ENCODE peak calls at places on chromosome X, in nine cellular contexts. One of them, this sample, is unnamed.

GRCh38 chrX:152428089-152428488 is 23.0 kb downstream of the GABRA3 start:
- DNase-seq in hepatocyte: no peak
- DNase-seq in psoas muscle: peak
- DNase-seq in LNCaP clone FGC: no peak
- DNase-seq in progenitor cell of endocrine pancreas: no peak
- DNase-seq in bronchial epithelial cell: peak
- DNase-seq in heart left ventricle: no peak
- DNase-seq in AG04449: no peak
- DNase-seq in brain microvascular endothelial cell: peak
- DNase-seq in this sample: no peak

GRCh38 chrX:45007598-45007997 is 134.6 kb downstream of the KDM6A start:
- DNase-seq in hepatocyte: no peak
- DNase-seq in psoas muscle: no peak
- DNase-seq in LNCaP clone FGC: no peak
- DNase-seq in progenitor cell of endocrine pancreas: no peak
- DNase-seq in bronchial epithelial cell: no peak
- DNase-seq in heart left ventricle: no peak
- DNase-seq in AG04449: no peak
- DNase-seq in brain microvascular endothelial cell: no peak
- DNase-seq in this sample: no peak

GRCh38 chrX:69153060-69153730 is 12.1 kb downstream of the PJA1 start:
- DNase-seq in hepatocyte: peak
- DNase-seq in psoas muscle: no peak
- DNase-seq in LNCaP clone FGC: no peak
- DNase-seq in progenitor cell of endocrine pancreas: no peak
- DNase-seq in bronchial epithelial cell: peak
- DNase-seq in heart left ventricle: no peak
- DNase-seq in AG04449: no peak
- DNase-seq in brain microvascular endothelial cell: peak
- DNase-seq in this sample: no peak

GRCh38 chrX:113400193-113400704 is 559.6 kb upstream of the AMOT start:
- DNase-seq in hepatocyte: peak
- DNase-seq in psoas muscle: no peak
- DNase-seq in LNCaP clone FGC: no peak
- DNase-seq in progenitor cell of endocrine pancreas: no peak
- DNase-seq in bronchial epithelial cell: peak
- DNase-seq in heart left ventricle: no peak
- DNase-seq in AG04449: no peak
- DNase-seq in brain microvascular endothelial cell: no peak
- DNase-seq in this sample: no peak

GRCh38 chrX:74179936-74180454 is 124.0 kb upstream of the ZCCHC13 start:
- DNase-seq in hepatocyte: no peak
- DNase-seq in psoas muscle: no peak
- DNase-seq in LNCaP clone FGC: no peak
- DNase-seq in progenitor cell of endocrine pancreas: no peak
- DNase-seq in bronchial epithelial cell: no peak
- DNase-seq in heart left ventricle: no peak
- DNase-seq in AG04449: no peak
- DNase-seq in brain microvascular endothelial cell: no peak
- DNase-seq in this sample: no peak

GRCh38 chrX:109856974-109857373 is 123.9 kb upstream of the ACSL4 start:
- DNase-seq in hepatocyte: peak
- DNase-seq in psoas muscle: no peak
- DNase-seq in LNCaP clone FGC: no peak
- DNase-seq in progenitor cell of endocrine pancreas: no peak
- DNase-seq in bronchial epithelial cell: no peak
- DNase-seq in heart left ventricle: no peak
- DNase-seq in AG04449: no peak
- DNase-seq in brain microvascular endothelial cell: no peak
- DNase-seq in this sample: no peak

GRCh38 chrX:134502686-134503085 is 42.7 kb downstream of the HPRT1 start:
- DNase-seq in hepatocyte: no peak
- DNase-seq in psoas muscle: no peak
- DNase-seq in LNCaP clone FGC: no peak
- DNase-seq in progenitor cell of endocrine pancreas: no peak
- DNase-seq in bronchial epithelial cell: no peak
- DNase-seq in heart left ventricle: no peak
- DNase-seq in AG04449: no peak
- DNase-seq in brain microvascular endothelial cell: no peak
- DNase-seq in this sample: no peak

GRCh38 chrX:123818243-123818642 is 41.6 kb upstream of the XIAP start:
- DNase-seq in hepatocyte: peak
- DNase-seq in psoas muscle: no peak
- DNase-seq in LNCaP clone FGC: no peak
- DNase-seq in progenitor cell of endocrine pancreas: no peak
- DNase-seq in bronchial epithelial cell: peak
- DNase-seq in heart left ventricle: no peak
- DNase-seq in AG04449: peak
- DNase-seq in brain microvascular endothelial cell: peak
- DNase-seq in this sample: no peak

GRCh38 chrX:24515447-24515846 is 50.4 kb downstream of the PDK3 start:
- DNase-seq in hepatocyte: peak
- DNase-seq in psoas muscle: no peak
- DNase-seq in LNCaP clone FGC: no peak
- DNase-seq in progenitor cell of endocrine pancreas: no peak
- DNase-seq in bronchial epithelial cell: no peak
- DNase-seq in heart left ventricle: no peak
- DNase-seq in AG04449: no peak
- DNase-seq in brain microvascular endothelial cell: peak
- DNase-seq in this sample: no peak

GRCh38 chrX:48835524-48836329 is at the start of gene PCSK1N:
- DNase-seq in hepatocyte: peak
- DNase-seq in psoas muscle: no peak
- DNase-seq in LNCaP clone FGC: no peak
- DNase-seq in progenitor cell of endocrine pancreas: no peak
- DNase-seq in bronchial epithelial cell: no peak
- DNase-seq in heart left ventricle: no peak
- DNase-seq in AG04449: no peak
- DNase-seq in brain microvascular endothelial cell: no peak
- DNase-seq in this sample: no peak

GRCh38 chrX:118976599-118977340 is 2.4 kb downstream of the LONRF3 start:
- DNase-seq in hepatocyte: peak
- DNase-seq in psoas muscle: peak
- DNase-seq in LNCaP clone FGC: no peak
- DNase-seq in progenitor cell of endocrine pancreas: no peak
- DNase-seq in bronchial epithelial cell: peak
- DNase-seq in heart left ventricle: peak
- DNase-seq in AG04449: no peak
- DNase-seq in brain microvascular endothelial cell: no peak
- DNase-seq in this sample: no peak

GRCh38 chrX:103554687-103555417 is 30.5 kb upstream of the TCEAL4 start:
- DNase-seq in hepatocyte: peak
- DNase-seq in psoas muscle: no peak
- DNase-seq in LNCaP clone FGC: peak
- DNase-seq in progenitor cell of endocrine pancreas: peak
- DNase-seq in bronchial epithelial cell: peak
- DNase-seq in heart left ventricle: peak
- DNase-seq in AG04449: no peak
- DNase-seq in brain microvascular endothelial cell: peak
- DNase-seq in this sample: no peak

GRCh38 chrX:63889001-63889400 is 104.0 kb upstream of the ARHGEF9 start:
- DNase-seq in hepatocyte: no peak
- DNase-seq in psoas muscle: no peak
- DNase-seq in LNCaP clone FGC: no peak
- DNase-seq in progenitor cell of endocrine pancreas: no peak
- DNase-seq in bronchial epithelial cell: peak
- DNase-seq in heart left ventricle: no peak
- DNase-seq in AG04449: peak
- DNase-seq in brain microvascular endothelial cell: peak
- DNase-seq in this sample: peak

GRCh38 chrX:150361070-150361776 is 1.9 kb upstream of the MAMLD1 start:
- DNase-seq in hepatocyte: peak
- DNase-seq in psoas muscle: peak
- DNase-seq in LNCaP clone FGC: no peak
- DNase-seq in progenitor cell of endocrine pancreas: no peak
- DNase-seq in bronchial epithelial cell: no peak
- DNase-seq in heart left ventricle: no peak
- DNase-seq in AG04449: no peak
- DNase-seq in brain microvascular endothelial cell: no peak
- DNase-seq in this sample: no peak

GRCh38 chrX:39532761-39533160 is 565.0 kb downstream of the BCOR start:
- DNase-seq in hepatocyte: no peak
- DNase-seq in psoas muscle: no peak
- DNase-seq in LNCaP clone FGC: no peak
- DNase-seq in progenitor cell of endocrine pancreas: no peak
- DNase-seq in bronchial epithelial cell: no peak
- DNase-seq in heart left ventricle: no peak
- DNase-seq in AG04449: no peak
- DNase-seq in brain microvascular endothelial cell: no peak
- DNase-seq in this sample: no peak

GRCh38 chrX:4909245-4909830 is 1195.9 kb upstream of the PRKX start:
- DNase-seq in hepatocyte: no peak
- DNase-seq in psoas muscle: no peak
- DNase-seq in LNCaP clone FGC: no peak
- DNase-seq in progenitor cell of endocrine pancreas: no peak
- DNase-seq in bronchial epithelial cell: no peak
- DNase-seq in heart left ventricle: no peak
- DNase-seq in AG04449: no peak
- DNase-seq in brain microvascular endothelial cell: no peak
- DNase-seq in this sample: no peak

GRCh38 chrX:132226169-132226568 is 6.9 kb upstream of the RAP2C start:
- DNase-seq in hepatocyte: no peak
- DNase-seq in psoas muscle: no peak
- DNase-seq in LNCaP clone FGC: no peak
- DNase-seq in progenitor cell of endocrine pancreas: no peak
- DNase-seq in bronchial epithelial cell: no peak
- DNase-seq in heart left ventricle: no peak
- DNase-seq in AG04449: no peak
- DNase-seq in brain microvascular endothelial cell: no peak
- DNase-seq in this sample: no peak

GRCh38 chrX:132231587-132231986 is 12.3 kb upstream of the RAP2C start:
- DNase-seq in hepatocyte: no peak
- DNase-seq in psoas muscle: no peak
- DNase-seq in LNCaP clone FGC: no peak
- DNase-seq in progenitor cell of endocrine pancreas: no peak
- DNase-seq in bronchial epithelial cell: no peak
- DNase-seq in heart left ventricle: no peak
- DNase-seq in AG04449: no peak
- DNase-seq in brain microvascular endothelial cell: no peak
- DNase-seq in this sample: no peak

GRCh38 chrX:132227383-132228112 is 8.3 kb upstream of the RAP2C start:
- DNase-seq in hepatocyte: no peak
- DNase-seq in psoas muscle: peak
- DNase-seq in LNCaP clone FGC: no peak
- DNase-seq in progenitor cell of endocrine pancreas: no peak
- DNase-seq in bronchial epithelial cell: peak
- DNase-seq in heart left ventricle: no peak
- DNase-seq in AG04449: no peak
- DNase-seq in brain microvascular endothelial cell: no peak
- DNase-seq in this sample: peak
- TF ChIP-seq CTCF in hepatocyte: no peak
- TF ChIP-seq CTCF in psoas muscle: no peak
- TF ChIP-seq CTCF in LNCaP clone FGC: no peak
- TF ChIP-seq CTCF in progenitor cell of endocrine pancreas: no peak
- TF ChIP-seq CTCF in bronchial epithelial cell: no peak
- TF ChIP-seq CTCF in heart left ventricle: no peak
- TF ChIP-seq CTCF in AG04449: no peak
- TF ChIP-seq CTCF in brain microvascular endothelial cell: no peak
- TF ChIP-seq CTCF in this sample: no peak

GRCh38 chrX:154535892-154536291 is 10.8 kb downstream of the G6PD start:
- DNase-seq in hepatocyte: no peak
- DNase-seq in psoas muscle: no peak
- DNase-seq in LNCaP clone FGC: no peak
- DNase-seq in progenitor cell of endocrine pancreas: no peak
- DNase-seq in bronchial epithelial cell: no peak
- DNase-seq in heart left ventricle: no peak
- DNase-seq in AG04449: no peak
- DNase-seq in brain microvascular endothelial cell: no peak
- DNase-seq in this sample: no peak
- TF ChIP-seq CTCF in hepatocyte: no peak
- TF ChIP-seq CTCF in psoas muscle: no peak
- TF ChIP-seq CTCF in LNCaP clone FGC: no peak
- TF ChIP-seq CTCF in progenitor cell of endocrine pancreas: no peak
- TF ChIP-seq CTCF in bronchial epithelial cell: no peak
- TF ChIP-seq CTCF in heart left ventricle: no peak
- TF ChIP-seq CTCF in AG04449: no peak
- TF ChIP-seq CTCF in brain microvascular endothelial cell: no peak
- TF ChIP-seq CTCF in this sample: no peak

DNA sequence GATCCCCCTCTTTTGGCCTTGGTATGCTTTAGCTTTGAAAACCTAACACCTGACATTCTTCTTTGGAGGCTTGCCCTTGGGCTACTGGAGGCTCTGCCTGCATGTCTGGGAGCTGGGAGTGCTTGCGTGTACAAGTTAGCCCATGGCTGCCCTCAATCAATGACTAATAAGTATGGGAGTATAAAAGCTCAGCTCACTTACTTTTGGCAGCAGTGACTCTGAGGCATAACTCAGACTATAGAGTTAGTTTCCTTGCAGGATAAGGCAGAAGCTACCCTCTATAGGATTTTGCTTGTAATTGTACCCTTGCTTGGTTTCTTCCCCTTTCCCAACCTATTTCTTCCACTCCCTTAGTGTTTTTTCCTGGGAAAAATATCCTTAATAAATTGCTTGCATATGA is 247.9 kb downstream of the PPP1R2C start:
- DNase-seq in hepatocyte: peak
- DNase-seq in psoas muscle: no peak
- DNase-seq in LNCaP clone FGC: no peak
- DNase-seq in progenitor cell of endocrine pancreas: no peak
- DNase-seq in bronchial epithelial cell: peak
- DNase-seq in heart left ventricle: no peak
- DNase-seq in AG04449: peak
- DNase-seq in brain microvascular endothelial cell: peak
- DNase-seq in this sample: peak
- TF ChIP-seq CTCF in hepatocyte: peak
- TF ChIP-seq CTCF in psoas muscle: no peak
- TF ChIP-seq CTCF in LNCaP clone FGC: no peak
- TF ChIP-seq CTCF in progenitor cell of endocrine pancreas: no peak
- TF ChIP-seq CTCF in bronchial epithelial cell: peak
- TF ChIP-seq CTCF in heart left ventricle: no peak
- TF ChIP-seq CTCF in AG04449: peak
- TF ChIP-seq CTCF in brain microvascular endothelial cell: peak
- TF ChIP-seq CTCF in this sample: peak

GRCh38 chrX:259692-260355 is 21.4 kb upstream of the PLCXD1 start:
- DNase-seq in hepatocyte: no peak
- DNase-seq in psoas muscle: peak
- DNase-seq in LNCaP clone FGC: no peak
- DNase-seq in progenitor cell of endocrine pancreas: no peak
- DNase-seq in bronchial epithelial cell: no peak
- DNase-seq in heart left ventricle: no peak
- DNase-seq in AG04449: no peak
- DNase-seq in brain microvascular endothelial cell: no peak
- DNase-seq in this sample: no peak

GRCh38 chrX:261858-262390 is 19.3 kb upstream of the PLCXD1 start:
- DNase-seq in hepatocyte: no peak
- DNase-seq in psoas muscle: peak
- DNase-seq in LNCaP clone FGC: no peak
- DNase-seq in progenitor cell of endocrine pancreas: no peak
- DNase-seq in bronchial epithelial cell: no peak
- DNase-seq in heart left ventricle: no peak
- DNase-seq in AG04449: no peak
- DNase-seq in brain microvascular endothelial cell: no peak
- DNase-seq in this sample: no peak

GRCh38 chrX:262391-262909 is 18.7 kb upstream of the PLCXD1 start:
- DNase-seq in hepatocyte: peak
- DNase-seq in psoas muscle: peak
- DNase-seq in LNCaP clone FGC: no peak
- DNase-seq in progenitor cell of endocrine pancreas: no peak
- DNase-seq in bronchial epithelial cell: no peak
- DNase-seq in heart left ventricle: no peak
- DNase-seq in AG04449: no peak
- DNase-seq in brain microvascular endothelial cell: no peak
- DNase-seq in this sample: no peak

GRCh38 chrX:258291-259040 is 22.7 kb upstream of the PLCXD1 start:
- DNase-seq in hepatocyte: no peak
- DNase-seq in psoas muscle: peak
- DNase-seq in LNCaP clone FGC: no peak
- DNase-seq in progenitor cell of endocrine pancreas: no peak
- DNase-seq in bronchial epithelial cell: no peak
- DNase-seq in heart left ventricle: no peak
- DNase-seq in AG04449: no peak
- DNase-seq in brain microvascular endothelial cell: no peak
- DNase-seq in this sample: no peak

GRCh38 chrX:261167-261857 is 19.9 kb upstream of the PLCXD1 start:
- DNase-seq in hepatocyte: peak
- DNase-seq in psoas muscle: peak
- DNase-seq in LNCaP clone FGC: no peak
- DNase-seq in progenitor cell of endocrine pancreas: no peak
- DNase-seq in bronchial epithelial cell: peak
- DNase-seq in heart left ventricle: peak
- DNase-seq in AG04449: no peak
- DNase-seq in brain microvascular endothelial cell: peak
- DNase-seq in this sample: no peak
- TF ChIP-seq CTCF in hepatocyte: no peak
- TF ChIP-seq CTCF in psoas muscle: no peak
- TF ChIP-seq CTCF in LNCaP clone FGC: no peak
- TF ChIP-seq CTCF in progenitor cell of endocrine pancreas: no peak
- TF ChIP-seq CTCF in bronchial epithelial cell: no peak
- TF ChIP-seq CTCF in heart left ventricle: no peak
- TF ChIP-seq CTCF in AG04449: no peak
- TF ChIP-seq CTCF in brain microvascular endothelial cell: peak
- TF ChIP-seq CTCF in this sample: no peak